ENCODE peak calls at places on chromosome 4, in seven cellular contexts. S is heart left ventricle, O is GM12878, J is upper lobe of right lung, Q is Panc1, A is tibial artery, Y is neural progenitor cell. I is an unnamed sample.
A peak's percentile ranks its signal among the peaks of the same experiment; 100 is the strongest.

GRCh38 chr4:159829184-159829583 is 726.3 kb downstream of the RAPGEF2 start:
- DNase-seq in S (no peak), O (no peak), J (no peak), Q (no peak), A (no peak), Y (no peak), I (no peak)

GRCh38 chr4:10205223-10205622 is 88.6 kb upstream of the WDR1 start:
- DNase-seq in S (no peak), O (no peak), J (no peak), Q (no peak), A (no peak), Y (no peak), I (no peak)

GRCh38 chr4:5955201-5955821 is 62.4 kb upstream of the CRMP1 start:
- DNase-seq in S (no peak), O (no peak), J (peak; percentile 50), Q (no peak), A (no peak), Y (peak; percentile 23), I (no peak)

GRCh38 chr4:152028131-152028530 is 267.3 kb upstream of the GATB start:
- DNase-seq in S (no peak), O (no peak), J (no peak), Q (no peak), A (no peak), Y (peak; percentile 52), I (no peak)

GRCh38 chr4:71366776-71367175 is 28.0 kb downstream of the SLC4A4 start:
- DNase-seq in S (no peak), O (no peak), J (no peak), Q (no peak), A (no peak), Y (no peak), I (no peak)

GRCh38 chr4:41799126-41799525 is 50.6 kb upstream of the PHOX2B start:
- DNase-seq in S (no peak), O (no peak), J (no peak), Q (no peak), A (no peak), Y (no peak), I (no peak)

GRCh38 chr4:37665347-37666009 is 20.7 kb downstream of the RELL1 start:
- DNase-seq in S (no peak), O (no peak), J (no peak), Q (no peak), A (no peak), Y (no peak), I (peak; percentile 20)

GRCh38 chr4:69098470-69098869 is 2.2 kb downstream of the UGT2B7 start:
- DNase-seq in S (no peak), O (no peak), J (no peak), Q (no peak), A (no peak), Y (no peak), I (no peak)

GRCh38 chr4:3484057-3484973 is 21.2 kb downstream of the DOK7 start:
- DNase-seq in S (peak; percentile 92), O (no peak), J (no peak), Q (no peak), A (peak; percentile 95), Y (no peak), I (peak; percentile 69)

GRCh38 chr4:88753658-88754431 is 56.2 kb upstream of the NAP1L5 start:
- DNase-seq in S (no peak), O (no peak), J (no peak), Q (no peak), A (no peak), Y (no peak), I (no peak)

GRCh38 chr4:153988446-153988845 is 199.6 kb upstream of the SFRP2 start:
- DNase-seq in S (no peak), O (no peak), J (no peak), Q (no peak), A (no peak), Y (no peak), I (no peak)

DNA sequence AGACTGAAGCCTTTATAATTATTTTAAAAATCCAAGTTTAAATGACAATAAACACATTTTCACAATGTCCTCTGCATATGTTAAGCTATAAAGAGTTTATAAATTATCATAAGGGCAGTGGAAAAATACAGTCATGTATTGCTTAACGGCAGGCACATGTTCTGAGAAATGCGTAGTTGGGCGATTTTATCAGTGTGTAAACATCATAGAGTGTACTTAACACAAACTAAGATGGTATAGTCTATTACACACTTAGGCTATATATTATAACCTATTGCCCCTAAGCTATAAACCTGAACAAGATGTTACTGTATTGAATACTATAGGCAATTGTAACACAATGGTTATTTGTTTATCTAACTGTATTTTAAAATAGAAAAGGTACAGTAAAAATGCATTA is 254.7 kb downstream of the GABRG1 start:
- DNase-seq in S (no peak), O (no peak), J (no peak), Q (no peak), A (no peak), Y (no peak), I (no peak)
- H3K27ac ChIP-seq in S (no peak overlapping the region), O (no peak overlapping the region), J (no peak overlapping the region), Q (no peak overlapping the region), A (no peak overlapping the region), Y (no peak overlapping the region), I (no peak overlapping the region)

DNA sequence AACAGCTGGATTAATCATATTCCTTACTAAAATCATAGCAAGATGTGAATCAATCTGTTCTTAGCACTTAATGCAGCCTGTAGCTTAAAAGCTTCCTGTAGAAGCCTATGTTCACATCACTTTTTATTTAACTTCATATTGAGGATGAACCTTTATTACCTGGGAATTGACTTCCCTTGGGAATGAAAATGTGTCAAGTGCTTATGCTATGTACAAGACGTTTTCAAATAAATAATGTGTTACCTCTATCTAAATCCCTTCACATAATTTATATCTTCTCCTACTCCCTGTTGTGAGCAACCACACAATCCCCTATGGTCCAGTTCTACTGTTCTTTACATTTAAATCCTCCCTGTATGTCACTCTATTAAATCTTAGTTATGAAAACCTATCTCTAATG is 633.1 kb downstream of the FSTL5 start:
- DNase-seq in S (no peak), O (no peak), J (no peak), Q (no peak), A (no peak), Y (no peak), I (no peak)
- H3K4me3 ChIP-seq in S (no peak overlapping the region), O (no peak overlapping the region), J (no peak overlapping the region), Q (no peak overlapping the region), A (no peak overlapping the region), Y (no peak overlapping the region), I (no peak overlapping the region)

GRCh38 chr4:25310066-25310824 is 2.3 kb upstream of the ZCCHC4 start:
- DNase-seq in S (no peak), O (peak; percentile 59), J (no peak), Q (no peak), A (no peak), Y (no peak), I (no peak)
- H3K27ac ChIP-seq in S (no peak overlapping the region), O (peak overlapping the region; percentile 96), J (no peak overlapping the region), Q (no peak overlapping the region), A (no peak overlapping the region), Y (no peak overlapping the region), I (no peak overlapping the region)

DNA sequence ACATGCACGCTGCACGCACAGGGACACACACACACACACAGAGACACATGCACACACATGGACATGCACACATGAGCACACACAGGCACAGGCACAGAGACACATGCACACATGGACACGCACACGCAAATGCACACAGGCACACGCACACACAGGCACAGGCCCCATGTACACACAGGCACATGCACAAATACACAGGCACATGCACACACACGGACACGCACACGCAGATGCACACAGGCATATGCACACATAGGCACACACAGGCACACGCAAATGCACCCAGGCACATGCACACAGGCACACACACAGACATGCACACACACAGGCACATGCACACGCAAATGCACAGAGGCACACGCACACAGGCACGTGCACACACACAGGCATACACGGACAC is 30.3 kb upstream of the HTRA3 start:
- DNase-seq in S (no peak), O (no peak), J (no peak), Q (no peak), A (no peak), Y (no peak), I (peak; percentile 51)
- H3K4me3 ChIP-seq in S (no peak overlapping the region), O (no peak overlapping the region), J (no peak overlapping the region), Q (no peak overlapping the region), A (no peak overlapping the region), Y (no peak overlapping the region), I (no peak overlapping the region)

GRCh38 chr4:85748654-85749053 is 273.7 kb downstream of the ARHGAP24 start:
- DNase-seq in S (no peak), O (no peak), J (no peak), Q (no peak), A (no peak), Y (no peak), I (no peak)
- H3K27ac ChIP-seq in S (no peak overlapping the region), O (no peak overlapping the region), J (no peak overlapping the region), Q (peak overlapping the region; percentile 77), A (no peak overlapping the region), Y (no peak overlapping the region), I (peak overlapping the region; percentile 17)

DNA sequence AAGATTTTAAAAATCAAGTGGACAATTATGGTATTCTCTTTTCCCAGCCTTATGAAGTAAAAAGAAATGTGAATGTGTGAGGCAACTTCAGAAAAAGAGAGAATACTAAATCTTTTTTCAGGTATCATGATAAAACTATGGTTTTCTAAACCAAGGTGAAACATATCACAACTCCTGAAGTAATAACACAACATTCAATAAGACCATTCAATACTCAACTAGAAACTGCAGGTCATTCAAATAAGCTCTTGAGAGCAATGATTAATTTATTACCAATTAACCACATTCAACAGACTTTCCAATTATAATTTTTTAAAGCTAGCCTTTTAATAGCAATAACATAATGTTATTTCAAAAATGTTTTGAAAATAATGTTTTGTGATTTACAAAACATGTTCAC is 35.8 kb downstream of the SLC10A7 start:
- DNase-seq in S (no peak), O (no peak), J (no peak), Q (no peak), A (no peak), Y (no peak), I (no peak)
- H3K4me3 ChIP-seq in S (no peak overlapping the region), O (no peak overlapping the region), J (no peak overlapping the region), Q (no peak overlapping the region), A (no peak overlapping the region), Y (no peak overlapping the region), I (no peak overlapping the region)

GRCh38 chr4:13766722-13767495 is 139.4 kb upstream of the BOD1L1 start:
- DNase-seq in S (no peak), O (no peak), J (no peak), Q (no peak), A (no peak), Y (no peak), I (no peak)

GRCh38 chr4:13763707-13764106 is 136.2 kb upstream of the BOD1L1 start:
- DNase-seq in S (no peak), O (no peak), J (no peak), Q (no peak), A (no peak), Y (no peak), I (no peak)

GRCh38 chr4:13765535-13765934 is 138.0 kb upstream of the BOD1L1 start:
- DNase-seq in S (no peak), O (no peak), J (no peak), Q (no peak), A (no peak), Y (no peak), I (no peak)

DNA sequence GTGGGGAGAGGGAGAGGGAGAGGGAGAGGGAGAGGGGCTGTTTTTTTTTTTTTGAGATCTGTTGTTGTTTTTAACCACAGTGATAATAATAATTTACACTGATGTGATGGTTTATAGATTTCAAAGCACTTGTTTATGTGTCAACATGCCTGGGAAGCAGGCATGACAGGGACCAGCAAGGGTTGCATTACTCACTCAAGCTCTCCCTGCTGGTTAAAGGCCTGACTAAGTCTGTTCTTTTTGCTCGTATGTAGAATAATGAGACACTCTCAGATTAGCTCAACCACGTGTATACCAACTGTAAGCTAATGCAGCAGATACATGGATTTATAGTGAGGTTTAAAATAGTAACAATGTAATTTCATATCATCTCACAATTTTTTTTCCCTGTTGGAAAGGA is 134.6 kb upstream of the BOD1L1 start:
- DNase-seq in S (no peak), O (no peak), J (no peak), Q (no peak), A (no peak), Y (no peak), I (no peak)
- H3K27ac ChIP-seq in S (no peak overlapping the region), O (no peak overlapping the region), J (no peak overlapping the region), Q (no peak overlapping the region), A (no peak overlapping the region), Y (no peak overlapping the region), I (no peak overlapping the region)